ENCODE peak calls at places on chromosomes 7 and 10, in seven cellular contexts. W, G, L, X, F, I and V are unnamed samples.

GRCh38 chr7:80273327-80273726 is 138.7 kb downstream of the GNAI1 start:
- DNase-seq in W (peak), G (no peak), L (no peak), X (no peak), F (no peak), I (no peak), V (no peak)

GRCh38 chr7:151086802-151087246 is 549 bp downstream of the AGAP3 start:
- DNase-seq in W (peak), G (peak), L (no peak), X (no peak), F (no peak), I (peak), V (no peak)

GRCh38 chr7:91005024-91005423 is 259.2 kb upstream of the FZD1 start:
- DNase-seq in W (no peak), G (no peak), L (no peak), X (no peak), F (no peak), I (no peak), V (no peak)

GRCh38 chr7:85614684-85615083 is 427.8 kb upstream of the SEMA3D start:
- DNase-seq in W (no peak), G (peak), L (no peak), X (no peak), F (no peak), I (no peak), V (no peak)

GRCh38 chr7:87528733-87529132 is 53.3 kb upstream of the ABCB4 start:
- DNase-seq in W (no peak), G (no peak), L (no peak), X (no peak), F (no peak), I (peak), V (no peak)

GRCh38 chr10:70843333-70843732 is 27.6 kb downstream of the SGPL1 start:
- DNase-seq in W (no peak), G (no peak), L (no peak), X (no peak), F (no peak), I (no peak), V (no peak)

GRCh38 chr7:39949980-39950472 is at the start of gene CDK13:
- DNase-seq in W (peak), G (peak), L (peak), X (peak), F (peak), I (peak), V (peak)

GRCh38 chr7:151428393-151429231 is 11.3 kb downstream of the CRYGN start:
- DNase-seq in W (peak), G (peak), L (no peak), X (no peak), F (no peak), I (peak), V (no peak)

GRCh38 chr10:77873558-77874380 is 52.8 kb downstream of the DLG5 start:
- DNase-seq in W (peak), G (peak), L (no peak), X (peak), F (peak), I (peak), V (peak)

GRCh38 chr10:109127363-109127762 is 795.9 kb downstream of the XPNPEP1 start:
- DNase-seq in W (no peak), G (no peak), L (no peak), X (no peak), F (no peak), I (no peak), V (no peak)

GRCh38 chr10:114704720-114705119 is 46.6 kb upstream of the ABLIM1 start:
- DNase-seq in W (no peak), G (no peak), L (no peak), X (no peak), F (no peak), I (no peak), V (no peak)

GRCh38 chr7:130673066-130673465 is 4.5 kb upstream of the COPG2 start:
- DNase-seq in W (peak), G (no peak), L (no peak), X (no peak), F (no peak), I (no peak), V (no peak)

GRCh38 chr10:113132651-113133088 is 182.6 kb downstream of the TCF7L2 start:
- DNase-seq in W (peak), G (no peak), L (no peak), X (no peak), F (no peak), I (peak), V (no peak)

GRCh38 chr7:148868378-148868674 is 15.8 kb downstream of the EZH2 start:
- DNase-seq in W (no peak), G (no peak), L (no peak), X (no peak), F (no peak), I (no peak), V (no peak)

GRCh38 chr7:47454066-47454950 is 127.6 kb downstream of the TNS3 start:
- DNase-seq in W (no peak), G (no peak), L (no peak), X (no peak), F (no peak), I (no peak), V (no peak)

GRCh38 chr10:22681783-22682183 is 32.6 kb downstream of the PIP4K2A start:
- DNase-seq in W (peak), G (peak), L (no peak), X (peak), F (no peak), I (no peak), V (no peak)

GRCh38 chr10:23190872-23191763 is 994 bp upstream of the PTF1A start:
- DNase-seq in W (no peak), G (no peak), L (no peak), X (no peak), F (no peak), I (no peak), V (no peak)

GRCh38 chr10:78518224-78518623 is 484.6 kb downstream of the RPS24 start:
- DNase-seq in W (no peak), G (no peak), L (no peak), X (peak), F (no peak), I (no peak), V (no peak)

GRCh38 chr7:63925626-63926460 is 72.8 kb upstream of the ZNF722 start:
- DNase-seq in W (peak), G (peak), L (no peak), X (peak), F (peak), I (no peak), V (peak)

GRCh38 chr7:72183835-72184234 is 228.3 kb downstream of the CALN1 start:
- DNase-seq in W (peak), G (peak), L (no peak), X (no peak), F (no peak), I (peak), V (no peak)

GRCh38 chr10:7458554-7458953 is 47.7 kb upstream of the SFMBT2 start:
- DNase-seq in W (peak), G (no peak), L (no peak), X (no peak), F (no peak), I (peak), V (no peak)

GRCh38 chr10:7441395-7442161 is 30.7 kb upstream of the SFMBT2 start:
- DNase-seq in W (no peak), G (no peak), L (no peak), X (no peak), F (no peak), I (no peak), V (no peak)

GRCh38 chr7:48112431-48113165 is 23.5 kb downstream of the UPP1 start:
- DNase-seq in W (no peak), G (no peak), L (no peak), X (no peak), F (no peak), I (no peak), V (no peak)

GRCh38 chr7:45699726-45700390 is 125.7 kb downstream of the ADCY1 start:
- DNase-seq in W (no peak), G (no peak), L (no peak), X (no peak), F (no peak), I (no peak), V (no peak)

GRCh38 chr10:95260909-95261552 is 29.8 kb downstream of the PDLIM1 start:
- DNase-seq in W (no peak), G (no peak), L (no peak), X (no peak), F (no peak), I (peak), V (no peak)

GRCh38 chr10:7773845-7774801 is 13.7 kb downstream of the KIN start:
- DNase-seq in W (no peak), G (no peak), L (no peak), X (peak), F (no peak), I (no peak), V (no peak)